ENCODE peak calls at places on chromosomes 16 and 17, in eight cellular contexts. W is PC-3, S is AG04450, E is HCT116, V is neural progenitor cell, X is right lobe of liver, Q is psoas muscle, U is ovary. H is an unnamed sample.
A peak's percentile ranks its signal among the peaks of the same experiment; 100 is the strongest.

GRCh38 chr17:30244853-30245385 is 9.4 kb upstream of the SLC6A4 start:
- DNase-seq in W (peak; percentile 50), S (no peak), E (no peak), V (no peak), X (no peak), Q (no peak), U (no peak), H (no peak)

GRCh38 chr16:64437706-64438329 is 684.0 kb downstream of the CDH11 start:
- DNase-seq in W (no peak), S (no peak), E (no peak), V (no peak), X (no peak), Q (no peak), U (no peak), H (no peak)

GRCh38 chr16:1747934-1748333 is 23.4 kb downstream of the NME3 start:
- DNase-seq in W (no peak), S (no peak), E (no peak), V (no peak), X (peak; percentile 29), Q (no peak), U (no peak), H (no peak)

GRCh38 chr17:79625706-79626105 is 14.9 kb upstream of the RBFOX3 start:
- DNase-seq in W (no peak), S (no peak), E (no peak), V (no peak), X (peak; percentile 16), Q (peak; percentile 23), U (peak; percentile 8), H (peak; percentile 41)

GRCh38 chr17:31627960-31628359 is 231.1 kb downstream of the COPRS start:
- DNase-seq in W (peak; percentile 70), S (peak; percentile 74), E (no peak), V (no peak), X (no peak), Q (no peak), U (no peak), H (no peak)

GRCh38 chr16:82414476-82414875 is 212.3 kb upstream of the CDH13 start:
- DNase-seq in W (no peak), S (no peak), E (no peak), V (no peak), X (no peak), Q (no peak), U (no peak), H (no peak)

GRCh38 chr17:7897773-7898172 is 9.2 kb downstream of the CHD3 start:
- DNase-seq in W (peak; percentile 21), S (no peak), E (no peak), V (no peak), X (no peak), Q (no peak), U (no peak), H (no peak)

GRCh38 chr16:1691956-1692355 is 13.9 kb downstream of the JPT2 start:
- DNase-seq in W (peak; percentile 93), S (no peak), E (no peak), V (no peak), X (no peak), Q (no peak), U (no peak), H (peak; percentile 70)

GRCh38 chr17:56648814-56649213 is 55.3 kb downstream of the NOG start:
- DNase-seq in W (peak; percentile 61), S (no peak), E (no peak), V (no peak), X (no peak), Q (no peak), U (no peak), H (no peak)

GRCh38 chr16:12646490-12647274 is 157.0 kb downstream of the CPPED1 start:
- DNase-seq in W (no peak), S (no peak), E (no peak), V (no peak), X (peak; percentile 91), Q (no peak), U (no peak), H (no peak)
- H3K27ac ChIP-seq in W (no peak overlapping the region), S (no peak overlapping the region), E (no peak overlapping the region), V (no peak overlapping the region), X (peak overlapping the region; percentile 68), Q (no peak overlapping the region), U (no peak overlapping the region), H (no peak overlapping the region)

GRCh38 chr17:34628883-34629282 is 49.5 kb downstream of the TMEM132E start:
- DNase-seq in W (no peak), S (no peak), E (no peak), V (no peak), X (no peak), Q (no peak), U (no peak), H (no peak)
- H3K27me3 ChIP-seq in W (peaks cover 3% of the 10 kb centered on the region), S (peaks cover 21% of the 10 kb centered on the region), E (peaks cover 34% of the 10 kb centered on the region), V (peaks cover 28% of the 10 kb centered on the region), X (no peaks in the 10 kb centered on the region), Q (peaks cover 84% of the 10 kb centered on the region), U (no peaks in the 10 kb centered on the region), H (peaks cover 14% of the 10 kb centered on the region)

GRCh38 chr16:19086322-19087199 is 19.1 kb downstream of the COQ7 start:
- DNase-seq in W (peak; percentile 93), S (peak; percentile 84), E (peak; percentile 90), V (peak; percentile 89), X (peak; percentile 87), Q (peak; percentile 91), U (peak; percentile 79), H (peak; percentile 75)
- H3K4me3 ChIP-seq in W (peak overlapping the region; percentile 73), S (peak overlapping the region; percentile 61), E (peak overlapping the region; percentile 63), V (peak overlapping the region; percentile 46), X (peak overlapping the region; percentile 35), Q (peak overlapping the region; percentile 67), U (peak overlapping the region; percentile 15), H (no peak overlapping the region)

GRCh38 chr17:68033636-68034451 is 1.7 kb upstream of the KPNA2 start:
- DNase-seq in W (peak; percentile 59), S (no peak), E (peak; percentile 65), V (peak; percentile 93), X (no peak), Q (no peak), U (no peak), H (peak; percentile 74)
- H3K27ac ChIP-seq in W (no peak overlapping the region), S (no peak overlapping the region), E (no peak overlapping the region), V (peak overlapping the region; percentile 90), X (no peak overlapping the region), Q (no peak overlapping the region), U (no peak overlapping the region), H (no peak overlapping the region)

DNA sequence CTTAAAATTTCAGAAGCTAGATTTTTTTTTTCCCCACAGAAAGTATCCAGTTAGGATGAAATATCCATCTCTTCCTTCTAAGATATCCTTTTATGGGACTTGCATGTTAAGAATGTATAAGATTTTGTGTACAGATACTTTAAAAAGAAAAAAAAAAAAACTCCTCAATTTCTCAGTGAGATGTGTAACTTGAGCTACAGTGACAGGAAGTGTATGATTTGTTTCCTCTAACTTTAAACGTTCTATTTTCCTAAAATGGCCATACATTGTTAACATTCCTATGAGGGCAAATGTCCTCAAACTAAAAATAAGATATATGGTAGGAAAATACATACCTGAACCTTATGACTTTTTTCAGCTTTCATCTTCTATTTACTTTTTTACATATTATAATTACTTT is 8.9 kb downstream of the FBXO47 start:
- DNase-seq in W (no peak), S (no peak), E (no peak), V (no peak), X (no peak), Q (no peak), U (no peak), H (no peak)
- H3K27me3 ChIP-seq in W (no peaks in the 10 kb centered on the region), S (no peaks in the 10 kb centered on the region), E (no peaks in the 10 kb centered on the region), V (no peaks in the 10 kb centered on the region), X (no peaks in the 10 kb centered on the region), Q (no peaks in the 10 kb centered on the region), U (no peaks in the 10 kb centered on the region), H (no peaks in the 10 kb centered on the region)

GRCh38 chr17:27244481-27245223 is 49.3 kb upstream of the WSB1 start:
- DNase-seq in W (peak; percentile 68), S (peak; percentile 87), E (no peak), V (peak; percentile 33), X (peak; percentile 68), Q (peak; percentile 87), U (peak; percentile 82), H (peak; percentile 12)
- H3K4me3 ChIP-seq in W (no peak overlapping the region), S (peak overlapping the region; percentile 51), E (no peak overlapping the region), V (no peak overlapping the region), X (peak overlapping the region; percentile 20), Q (peak overlapping the region; percentile 43), U (no peak overlapping the region), H (no peak overlapping the region)

DNA sequence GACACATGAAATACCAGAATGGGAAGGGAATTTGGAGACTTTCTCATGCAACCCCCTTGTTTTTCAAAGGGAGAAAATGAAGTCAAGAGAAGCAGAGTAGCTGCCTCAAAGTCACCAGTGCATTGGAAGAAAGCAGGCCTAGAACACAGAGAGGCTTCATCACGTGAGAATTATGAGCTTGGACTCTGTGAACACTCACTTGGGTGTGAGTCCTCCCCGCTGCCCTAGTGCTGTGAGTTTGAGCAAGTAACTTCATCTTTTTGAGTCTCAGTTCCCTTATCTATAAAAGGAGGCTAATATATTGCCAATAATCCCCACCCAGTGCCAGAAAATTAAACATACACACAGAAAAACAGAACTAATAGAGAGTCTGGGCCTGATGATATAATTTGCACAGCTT is 315.8 kb downstream of the XYLT1 start:
- DNase-seq in W (no peak), S (no peak), E (no peak), V (no peak), X (no peak), Q (no peak), U (no peak), H (no peak)
- H3K27ac ChIP-seq in W (no peak overlapping the region), S (no peak overlapping the region), E (no peak overlapping the region), V (no peak overlapping the region), X (no peak overlapping the region), Q (no peak overlapping the region), U (no peak overlapping the region), H (no peak overlapping the region)

GRCh38 chr17:39057807-39058206 is 90.6 kb upstream of the FBXO47 start:
- DNase-seq in W (no peak), S (no peak), E (no peak), V (no peak), X (no peak), Q (no peak), U (no peak), H (no peak)
- H3K27me3 ChIP-seq in W (no peaks in the 10 kb centered on the region), S (peaks cover 8% of the 10 kb centered on the region), E (no peaks in the 10 kb centered on the region), V (no peaks in the 10 kb centered on the region), X (no peaks in the 10 kb centered on the region), Q (no peaks in the 10 kb centered on the region), U (no peaks in the 10 kb centered on the region), H (peaks cover 15% of the 10 kb centered on the region)

DNA sequence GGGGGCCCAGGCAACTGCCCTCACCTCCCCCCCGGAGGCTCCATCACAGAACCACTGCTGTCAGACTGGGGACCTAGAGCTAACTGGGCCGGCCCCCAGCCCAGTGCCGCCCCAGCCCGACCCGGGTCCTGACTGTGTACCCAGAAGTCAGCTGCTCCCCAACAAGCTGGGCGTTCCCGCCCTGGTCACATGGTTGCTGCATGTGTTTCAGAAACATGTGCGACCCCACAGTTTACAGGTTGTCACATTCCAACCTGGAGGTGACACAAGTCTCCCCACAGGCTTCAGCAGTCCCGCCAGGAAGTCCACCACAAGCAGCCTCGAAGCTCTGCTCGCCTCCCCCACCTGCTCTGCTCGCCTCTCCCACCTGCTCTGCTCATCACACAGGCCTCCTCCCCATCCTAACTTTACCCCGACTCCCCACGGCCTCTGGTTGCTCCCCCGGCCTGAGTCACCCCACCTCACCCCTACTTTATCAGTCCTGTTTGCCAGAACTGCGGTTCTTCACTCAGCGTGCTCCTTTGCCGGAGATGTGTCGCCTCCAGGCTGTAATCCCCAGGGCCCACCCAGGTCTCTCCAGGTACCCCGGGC is 968 bp downstream of the MRPL28 start:
- DNase-seq in W (no peak), S (no peak), E (no peak), V (no peak), X (no peak), Q (no peak), U (no peak), H (no peak)
- H3K4me3 ChIP-seq in W (peak overlapping the region; percentile 58), S (peak overlapping the region; percentile 51), E (peak overlapping the region; percentile 35), V (peak overlapping the region; percentile 46), X (no peak overlapping the region), Q (peak overlapping the region; percentile 60), U (peak overlapping the region; percentile 49), H (no peak overlapping the region)

H was measured in SJSA1.